ENCODE peak calls at places on chromosomes 6 and 20, in five cellular contexts. One of them, this sample, is unnamed.

GRCh38 chr6:105596284-105596755 is 193.4 kb upstream of the PREP start:
- DNase-seq in amygdala: no peak
- DNase-seq in neural progenitor cell: no peak
- DNase-seq in RCC 7860: peak; percentile 98
- DNase-seq in A549: peak; percentile 50
- DNase-seq in this sample: peak; percentile 92

GRCh38 chr6:14765106-14765505 is 480.8 kb upstream of the JARID2 start:
- DNase-seq in neural progenitor cell: no peak
- DNase-seq in RCC 7860: no peak
- DNase-seq in A549: no peak
- DNase-seq in amygdala: no peak
- DNase-seq in this sample: no peak

GRCh38 chr20:32356935-32357868 is 929 bp upstream of the ASXL1 start:
- DNase-seq in RCC 7860: peak; percentile 79
- DNase-seq in A549: no peak
- DNase-seq in neural progenitor cell: no peak
- DNase-seq in amygdala: no peak
- DNase-seq in this sample: peak; percentile 64

GRCh38 chr6:46733410-46733809 is 1.8 kb downstream of the PLA2G7 start:
- DNase-seq in RCC 7860: no peak
- DNase-seq in neural progenitor cell: no peak
- DNase-seq in A549: no peak
- DNase-seq in amygdala: no peak
- DNase-seq in this sample: no peak

GRCh38 chr20:31569163-31570020 is 35.7 kb upstream of the ID1 start:
- DNase-seq in amygdala: peak; percentile 38
- DNase-seq in A549: no peak
- DNase-seq in RCC 7860: peak; percentile 52
- DNase-seq in neural progenitor cell: peak; percentile 65
- DNase-seq in this sample: peak; percentile 53

GRCh38 chr20:63053430-63054102 is 46.8 kb upstream of the BHLHE23 start:
- DNase-seq in A549: no peak
- DNase-seq in RCC 7860: no peak
- DNase-seq in amygdala: no peak
- DNase-seq in neural progenitor cell: no peak
- DNase-seq in this sample: no peak

GRCh38 chr20:58989196-58989595 is 8.1 kb downstream of the NELFCD start:
- DNase-seq in neural progenitor cell: no peak
- DNase-seq in A549: no peak
- DNase-seq in RCC 7860: no peak
- DNase-seq in amygdala: no peak
- DNase-seq in this sample: no peak

GRCh38 chr6:128507337-128508310 is 12.8 kb downstream of the PTPRK start:
- DNase-seq in A549: no peak
- DNase-seq in RCC 7860: peak; percentile 73
- DNase-seq in neural progenitor cell: no peak
- DNase-seq in amygdala: no peak
- DNase-seq in this sample: peak; percentile 61

GRCh38 chr20:59745201-59745600 is 140.9 kb downstream of the PHACTR3 start:
- DNase-seq in A549: no peak
- DNase-seq in neural progenitor cell: no peak
- DNase-seq in amygdala: no peak
- DNase-seq in RCC 7860: no peak
- DNase-seq in this sample: no peak

GRCh38 chr20:3067139-3068009 is 4.0 kb upstream of the OXT start:
- DNase-seq in amygdala: no peak
- DNase-seq in neural progenitor cell: no peak
- DNase-seq in A549: no peak
- DNase-seq in RCC 7860: no peak
- DNase-seq in this sample: no peak

GRCh38 chr6:137268911-137269310 is 49.7 kb upstream of the IFNGR1 start:
- DNase-seq in A549: no peak
- DNase-seq in amygdala: no peak
- DNase-seq in neural progenitor cell: no peak
- DNase-seq in RCC 7860: no peak
- DNase-seq in this sample: no peak

GRCh38 chr20:61759286-61760065 is 306.2 kb downstream of the TAF4 start:
- DNase-seq in RCC 7860: no peak
- DNase-seq in neural progenitor cell: no peak
- DNase-seq in A549: no peak
- DNase-seq in amygdala: no peak
- DNase-seq in this sample: no peak

GRCh38 chr6:85797993-85798392 is 155.3 kb upstream of the SYNCRIP start:
- DNase-seq in amygdala: no peak
- DNase-seq in RCC 7860: no peak
- DNase-seq in neural progenitor cell: no peak
- DNase-seq in A549: no peak
- DNase-seq in this sample: no peak

GRCh38 chr20:43532416-43533055 is 25.0 kb downstream of the L3MBTL1 start:
- DNase-seq in amygdala: no peak
- DNase-seq in RCC 7860: no peak
- DNase-seq in neural progenitor cell: no peak
- DNase-seq in A549: no peak
- DNase-seq in this sample: no peak

GRCh38 chr6:139416146-139416545 is 41.7 kb upstream of the CITED2 start:
- DNase-seq in RCC 7860: no peak
- DNase-seq in amygdala: no peak
- DNase-seq in A549: no peak
- DNase-seq in neural progenitor cell: no peak
- DNase-seq in this sample: no peak

GRCh38 chr6:151847064-151847463 is 39.6 kb downstream of the ESR1 start:
- DNase-seq in neural progenitor cell: peak; percentile 66
- DNase-seq in A549: no peak
- DNase-seq in amygdala: no peak
- DNase-seq in RCC 7860: no peak
- DNase-seq in this sample: peak; percentile 75

GRCh38 chr6:121297699-121298098 is 36.6 kb downstream of the TBC1D32 start:
- DNase-seq in neural progenitor cell: no peak
- DNase-seq in RCC 7860: no peak
- DNase-seq in amygdala: no peak
- DNase-seq in A549: no peak
- DNase-seq in this sample: peak; percentile 81

GRCh38 chr20:50580016-50580747 is 70.0 kb downstream of the PTPN1 start:
- DNase-seq in neural progenitor cell: peak; percentile 78
- DNase-seq in A549: peak; percentile 91
- DNase-seq in RCC 7860: peak; percentile 50
- DNase-seq in amygdala: no peak
- DNase-seq in this sample: peak; percentile 53

GRCh38 chr6:10330515-10330914 is 84.4 kb downstream of the TFAP2A start:
- DNase-seq in A549: no peak
- DNase-seq in neural progenitor cell: no peak
- DNase-seq in RCC 7860: no peak
- DNase-seq in amygdala: no peak
- DNase-seq in this sample: no peak

GRCh38 chr6:143806282-143807102 is 36.6 kb upstream of the LTV1 start:
- DNase-seq in RCC 7860: peak; percentile 38
- DNase-seq in A549: no peak
- DNase-seq in amygdala: no peak
- DNase-seq in neural progenitor cell: no peak
- DNase-seq in this sample: peak; percentile 88

GRCh38 chr6:3899970-3900439 is 50.8 kb downstream of the FAM50B start:
- DNase-seq in amygdala: no peak
- DNase-seq in neural progenitor cell: no peak
- DNase-seq in RCC 7860: no peak
- DNase-seq in A549: no peak
- DNase-seq in this sample: no peak

GRCh38 chr6:133079901-133080300 is 161.3 kb upstream of the EYA4 start:
- DNase-seq in amygdala: no peak
- DNase-seq in RCC 7860: no peak
- DNase-seq in A549: no peak
- DNase-seq in neural progenitor cell: no peak
- DNase-seq in this sample: no peak

GRCh38 chr6:100948381-100949133 is 67.4 kb upstream of the ASCC3 start:
- DNase-seq in RCC 7860: no peak
- DNase-seq in A549: no peak
- DNase-seq in neural progenitor cell: no peak
- DNase-seq in amygdala: no peak
- DNase-seq in this sample: peak; percentile 19

GRCh38 chr20:48763183-48764030 is 64.4 kb downstream of the PREX1 start:
- DNase-seq in A549: no peak
- DNase-seq in amygdala: no peak
- DNase-seq in neural progenitor cell: peak; percentile 49
- DNase-seq in RCC 7860: no peak
- DNase-seq in this sample: no peak

GRCh38 chr6:75012018-75012417 is 193.8 kb downstream of the COL12A1 start:
- DNase-seq in amygdala: no peak
- DNase-seq in RCC 7860: no peak
- DNase-seq in neural progenitor cell: no peak
- DNase-seq in A549: no peak
- DNase-seq in this sample: peak; percentile 45

GRCh38 chr20:56542489-56543020 is 9.5 kb downstream of the FAM209B start:
- DNase-seq in amygdala: no peak
- DNase-seq in neural progenitor cell: no peak
- DNase-seq in RCC 7860: no peak
- DNase-seq in A549: no peak
- DNase-seq in this sample: no peak

GRCh38 chr20:4820833-4821518 is 99.3 kb downstream of the PRND start:
- DNase-seq in RCC 7860: peak; percentile 67
- DNase-seq in neural progenitor cell: no peak
- DNase-seq in amygdala: peak; percentile 69
- DNase-seq in A549: peak; percentile 41
- DNase-seq in this sample: peak; percentile 63

GRCh38 chr20:48194026-48194425 is 408.7 kb upstream of the SULF2 start:
- DNase-seq in A549: no peak
- DNase-seq in neural progenitor cell: no peak
- DNase-seq in RCC 7860: no peak
- DNase-seq in amygdala: no peak
- DNase-seq in this sample: no peak